ENCODE peak calls at places on chromosomes 5 and 9, in ten cellular contexts. Z is left cardiac atrium; A is stimulated activated CD4-positive, alpha-beta T cell treated with anti-CD3 and anti-CD28 coated beads, Interleukin-12 subunit alpha, Interleukin-12 subunit beta, amount 100 ng/mL, for 4 hours; F is left kidney; R is GM03348; W is natural killer cell; D is heart left ventricle; J is AG09309; M is NCI-H82; N is NCI-H460. O is an unnamed sample.

GRCh38 chr5:147452137-147452838 is 57.6 kb downstream of the DPYSL3 start:
- DNase-seq in J (no peak), Z (no peak), D (no peak), F (peak), M (peak), R (no peak), A (no peak), N (no peak), W (no peak), O (no peak)

GRCh38 chr5:139077899-139078298 is 120.3 kb downstream of the SIL1 start:
- DNase-seq in J (no peak), D (no peak), N (no peak), R (no peak), F (no peak), Z (no peak), A (no peak), W (no peak), M (no peak), O (no peak)

GRCh38 chr9:112848316-112849151 is 42.1 kb downstream of the SLC46A2 start:
- DNase-seq in R (no peak), F (no peak), W (no peak), J (no peak), Z (no peak), M (peak), N (no peak), A (no peak), D (no peak), O (no peak)

GRCh38 chr9:130884542-130885421 is 11.8 kb downstream of the QRFP start:
- DNase-seq in D (no peak), F (no peak), M (no peak), R (no peak), W (no peak), J (no peak), Z (no peak), N (no peak), A (no peak), O (no peak)

GRCh38 chr9:91933556-91934352 is 16.3 kb downstream of the ROR2 start:
- DNase-seq in R (no peak), Z (no peak), J (no peak), F (no peak), M (no peak), D (no peak), A (no peak), W (no peak), N (no peak), O (no peak)

GRCh38 chr9:135770203-135770535 is 68.2 kb downstream of the KCNT1 start:
- DNase-seq in F (no peak), M (no peak), W (no peak), Z (no peak), N (no peak), J (no peak), D (no peak), R (no peak), A (no peak), O (no peak)

GRCh38 chr5:91382530-91383026 is 539 bp downstream of the ARRDC3 start:
- DNase-seq in N (no peak), W (peak), D (no peak), A (no peak), F (peak), M (peak), J (no peak), R (no peak), Z (no peak), O (no peak)

GRCh38 chr9:137454506-137455360 is 4.4 kb downstream of the NSMF start:
- DNase-seq in M (no peak), N (no peak), A (no peak), W (no peak), D (no peak), J (no peak), F (peak), Z (peak), R (no peak), O (no peak)

GRCh38 chr5:10286552-10287227 is 21.0 kb downstream of the CMBL start:
- DNase-seq in W (no peak), A (no peak), R (peak), J (no peak), M (no peak), Z (no peak), F (no peak), D (no peak), N (no peak), O (no peak)

GRCh38 chr5:127042593-127042992 is 12.2 kb upstream of the MARCHF3 start:
- DNase-seq in J (no peak), N (no peak), M (no peak), F (no peak), Z (no peak), D (no peak), A (no peak), W (no peak), R (peak), O (no peak)